ENCODE peak calls at places on chromosomes 16 and 17, in eight cellular contexts. One of them, this sample, is unnamed.

GRCh38 chr16:66008136-66008535 is 358.4 kb upstream of the CDH5 start:
- DNase-seq in activated CD4-positive, alpha-beta T cell treated with anti-CD3 and anti-CD28 coated beads, Interleukin-2, amount 50 U/mL, for 48 hours: no peak
- DNase-seq in PC-3: no peak
- DNase-seq in ELR: no peak
- DNase-seq in AG04450: no peak
- DNase-seq in HEK293T: no peak
- DNase-seq in GM19239: no peak
- DNase-seq in A549: no peak
- DNase-seq in this sample: no peak

GRCh38 chr16:50501986-50502615 is 46.1 kb upstream of the NKD1 start:
- DNase-seq in activated CD4-positive, alpha-beta T cell treated with anti-CD3 and anti-CD28 coated beads, Interleukin-2, amount 50 U/mL, for 48 hours: no peak
- DNase-seq in GM19239: no peak
- DNase-seq in PC-3: no peak
- DNase-seq in ELR: no peak
- DNase-seq in AG04450: no peak
- DNase-seq in HEK293T: no peak
- DNase-seq in A549: no peak
- DNase-seq in this sample: no peak

GRCh38 chr17:33945641-33946546 is 309.2 kb upstream of the CCL2 start:
- DNase-seq in activated CD4-positive, alpha-beta T cell treated with anti-CD3 and anti-CD28 coated beads, Interleukin-2, amount 50 U/mL, for 48 hours: no peak
- DNase-seq in HEK293T: no peak
- DNase-seq in AG04450: no peak
- DNase-seq in PC-3: no peak
- DNase-seq in ELR: no peak
- DNase-seq in A549: no peak
- DNase-seq in GM19239: no peak
- DNase-seq in this sample: no peak

GRCh38 chr17:72099919-72100318 is 20.9 kb upstream of the SOX9 start:
- DNase-seq in GM19239: no peak
- DNase-seq in A549: no peak
- DNase-seq in HEK293T: no peak
- DNase-seq in activated CD4-positive, alpha-beta T cell treated with anti-CD3 and anti-CD28 coated beads, Interleukin-2, amount 50 U/mL, for 48 hours: no peak
- DNase-seq in ELR: peak; percentile 84
- DNase-seq in PC-3: no peak
- DNase-seq in AG04450: peak; percentile 54
- DNase-seq in this sample: peak; percentile 15

GRCh38 chr16:11111891-11112634 is 143.9 kb downstream of the SOCS1 start:
- DNase-seq in PC-3: no peak
- DNase-seq in A549: no peak
- DNase-seq in activated CD4-positive, alpha-beta T cell treated with anti-CD3 and anti-CD28 coated beads, Interleukin-2, amount 50 U/mL, for 48 hours: no peak
- DNase-seq in AG04450: no peak
- DNase-seq in HEK293T: no peak
- DNase-seq in GM19239: no peak
- DNase-seq in ELR: no peak
- DNase-seq in this sample: no peak

GRCh38 chr17:58371300-58371950 is 19.4 kb upstream of the SUPT4H1 start:
- DNase-seq in HEK293T: no peak
- DNase-seq in GM19239: no peak
- DNase-seq in ELR: no peak
- DNase-seq in A549: no peak
- DNase-seq in PC-3: no peak
- DNase-seq in activated CD4-positive, alpha-beta T cell treated with anti-CD3 and anti-CD28 coated beads, Interleukin-2, amount 50 U/mL, for 48 hours: no peak
- DNase-seq in AG04450: no peak
- DNase-seq in this sample: no peak

GRCh38 chr17:82334622-82335394 is 1.2 kb upstream of the SECTM1 start:
- DNase-seq in ELR: peak; percentile 46
- DNase-seq in AG04450: no peak
- DNase-seq in activated CD4-positive, alpha-beta T cell treated with anti-CD3 and anti-CD28 coated beads, Interleukin-2, amount 50 U/mL, for 48 hours: no peak
- DNase-seq in A549: no peak
- DNase-seq in HEK293T: no peak
- DNase-seq in GM19239: no peak
- DNase-seq in PC-3: peak; percentile 49
- DNase-seq in this sample: peak; percentile 19

GRCh38 chr17:9935408-9935807 is 30.3 kb upstream of the RCVRN start:
- DNase-seq in activated CD4-positive, alpha-beta T cell treated with anti-CD3 and anti-CD28 coated beads, Interleukin-2, amount 50 U/mL, for 48 hours: no peak
- DNase-seq in A549: no peak
- DNase-seq in HEK293T: no peak
- DNase-seq in GM19239: no peak
- DNase-seq in ELR: no peak
- DNase-seq in PC-3: no peak
- DNase-seq in AG04450: no peak
- DNase-seq in this sample: no peak

GRCh38 chr16:85389679-85390470 is 223.2 kb upstream of the GSE1 start:
- DNase-seq in activated CD4-positive, alpha-beta T cell treated with anti-CD3 and anti-CD28 coated beads, Interleukin-2, amount 50 U/mL, for 48 hours: no peak
- DNase-seq in AG04450: no peak
- DNase-seq in HEK293T: no peak
- DNase-seq in GM19239: no peak
- DNase-seq in PC-3: no peak
- DNase-seq in A549: no peak
- DNase-seq in ELR: no peak
- DNase-seq in this sample: no peak

GRCh38 chr16:49632111-49632797 is 223.7 kb downstream of the ZNF423 start:
- DNase-seq in GM19239: no peak
- DNase-seq in ELR: no peak
- DNase-seq in HEK293T: no peak
- DNase-seq in PC-3: no peak
- DNase-seq in A549: no peak
- DNase-seq in activated CD4-positive, alpha-beta T cell treated with anti-CD3 and anti-CD28 coated beads, Interleukin-2, amount 50 U/mL, for 48 hours: no peak
- DNase-seq in AG04450: no peak
- DNase-seq in this sample: no peak

GRCh38 chr16:12582696-12583095 is 221.0 kb downstream of the CPPED1 start:
- DNase-seq in A549: no peak
- DNase-seq in ELR: no peak
- DNase-seq in HEK293T: no peak
- DNase-seq in GM19239: no peak
- DNase-seq in activated CD4-positive, alpha-beta T cell treated with anti-CD3 and anti-CD28 coated beads, Interleukin-2, amount 50 U/mL, for 48 hours: no peak
- DNase-seq in AG04450: no peak
- DNase-seq in PC-3: no peak
- DNase-seq in this sample: no peak

GRCh38 chr17:773467-774319 is 8.4 kb downstream of the GLOD4 start:
- DNase-seq in PC-3: no peak
- DNase-seq in A549: no peak
- DNase-seq in GM19239: no peak
- DNase-seq in ELR: no peak
- DNase-seq in AG04450: no peak
- DNase-seq in activated CD4-positive, alpha-beta T cell treated with anti-CD3 and anti-CD28 coated beads, Interleukin-2, amount 50 U/mL, for 48 hours: peak; percentile 34
- DNase-seq in HEK293T: no peak
- DNase-seq in this sample: no peak

GRCh38 chr16:54647731-54648221 is 282.9 kb upstream of the IRX5 start:
- DNase-seq in AG04450: no peak
- DNase-seq in PC-3: no peak
- DNase-seq in ELR: no peak
- DNase-seq in A549: no peak
- DNase-seq in HEK293T: no peak
- DNase-seq in activated CD4-positive, alpha-beta T cell treated with anti-CD3 and anti-CD28 coated beads, Interleukin-2, amount 50 U/mL, for 48 hours: no peak
- DNase-seq in GM19239: no peak
- DNase-seq in this sample: peak; percentile 82

GRCh38 chr16:85675528-85675927 is 13.2 kb downstream of the GINS2 start:
- DNase-seq in AG04450: no peak
- DNase-seq in GM19239: no peak
- DNase-seq in HEK293T: no peak
- DNase-seq in activated CD4-positive, alpha-beta T cell treated with anti-CD3 and anti-CD28 coated beads, Interleukin-2, amount 50 U/mL, for 48 hours: no peak
- DNase-seq in PC-3: no peak
- DNase-seq in ELR: peak; percentile 55
- DNase-seq in A549: peak; percentile 36
- DNase-seq in this sample: peak; percentile 43

GRCh38 chr16:15425861-15426260 is 8.5 kb upstream of the BMERB1 start:
- DNase-seq in A549: no peak
- DNase-seq in GM19239: no peak
- DNase-seq in ELR: no peak
- DNase-seq in activated CD4-positive, alpha-beta T cell treated with anti-CD3 and anti-CD28 coated beads, Interleukin-2, amount 50 U/mL, for 48 hours: no peak
- DNase-seq in HEK293T: no peak
- DNase-seq in AG04450: no peak
- DNase-seq in PC-3: no peak
- DNase-seq in this sample: no peak

GRCh38 chr17:921161-921560 is 58.4 kb downstream of the NXN start:
- DNase-seq in GM19239: no peak
- DNase-seq in A549: no peak
- DNase-seq in activated CD4-positive, alpha-beta T cell treated with anti-CD3 and anti-CD28 coated beads, Interleukin-2, amount 50 U/mL, for 48 hours: no peak
- DNase-seq in ELR: peak; percentile 47
- DNase-seq in AG04450: no peak
- DNase-seq in HEK293T: no peak
- DNase-seq in PC-3: peak; percentile 51
- DNase-seq in this sample: peak; percentile 83

GRCh38 chr16:70772493-70772892 is 28.5 kb downstream of the VAC14 start:
- DNase-seq in GM19239: no peak
- DNase-seq in PC-3: peak; percentile 12
- DNase-seq in AG04450: no peak
- DNase-seq in activated CD4-positive, alpha-beta T cell treated with anti-CD3 and anti-CD28 coated beads, Interleukin-2, amount 50 U/mL, for 48 hours: no peak
- DNase-seq in HEK293T: no peak
- DNase-seq in A549: no peak
- DNase-seq in ELR: peak; percentile 71
- DNase-seq in this sample: peak; percentile 57

GRCh38 chr16:17026600-17027242 is 444.0 kb downstream of the XYLT1 start:
- DNase-seq in activated CD4-positive, alpha-beta T cell treated with anti-CD3 and anti-CD28 coated beads, Interleukin-2, amount 50 U/mL, for 48 hours: peak; percentile 32
- DNase-seq in PC-3: no peak
- DNase-seq in HEK293T: no peak
- DNase-seq in ELR: no peak
- DNase-seq in GM19239: peak; percentile 20
- DNase-seq in AG04450: no peak
- DNase-seq in A549: no peak
- DNase-seq in this sample: no peak

GRCh38 chr17:77840156-77840555 is 118.3 kb upstream of the TNRC6C start:
- DNase-seq in GM19239: no peak
- DNase-seq in activated CD4-positive, alpha-beta T cell treated with anti-CD3 and anti-CD28 coated beads, Interleukin-2, amount 50 U/mL, for 48 hours: no peak
- DNase-seq in ELR: no peak
- DNase-seq in HEK293T: no peak
- DNase-seq in PC-3: no peak
- DNase-seq in AG04450: no peak
- DNase-seq in A549: no peak
- DNase-seq in this sample: no peak

GRCh38 chr17:76147211-76148014 is 6.4 kb upstream of the FOXJ1 start:
- DNase-seq in GM19239: no peak
- DNase-seq in AG04450: no peak
- DNase-seq in ELR: peak; percentile 61
- DNase-seq in activated CD4-positive, alpha-beta T cell treated with anti-CD3 and anti-CD28 coated beads, Interleukin-2, amount 50 U/mL, for 48 hours: no peak
- DNase-seq in HEK293T: peak; percentile 45
- DNase-seq in A549: peak; percentile 64
- DNase-seq in PC-3: peak; percentile 78
- DNase-seq in this sample: peak; percentile 44

GRCh38 chr16:1364510-1364909 is 12.8 kb downstream of the GNPTG start:
- DNase-seq in A549: no peak
- DNase-seq in ELR: no peak
- DNase-seq in GM19239: no peak
- DNase-seq in PC-3: no peak
- DNase-seq in HEK293T: no peak
- DNase-seq in activated CD4-positive, alpha-beta T cell treated with anti-CD3 and anti-CD28 coated beads, Interleukin-2, amount 50 U/mL, for 48 hours: no peak
- DNase-seq in AG04450: no peak
- DNase-seq in this sample: no peak

GRCh38 chr17:77393274-77393600 is 252.5 kb downstream of the SEC14L1 start:
- DNase-seq in activated CD4-positive, alpha-beta T cell treated with anti-CD3 and anti-CD28 coated beads, Interleukin-2, amount 50 U/mL, for 48 hours: no peak
- DNase-seq in HEK293T: no peak
- DNase-seq in PC-3: no peak
- DNase-seq in A549: no peak
- DNase-seq in ELR: no peak
- DNase-seq in GM19239: no peak
- DNase-seq in AG04450: no peak
- DNase-seq in this sample: no peak

This sample was measured in epithelial cell of esophagus.